ENCODE peak calls at places on chromosomes 3 and 15, in six cellular contexts. One of them, this sample, is unnamed.

GRCh38 chr3:158105124-158105709 is 1.0 kb downstream of the SHOX2 start:
- DNase-seq in left ventricle myocardium inferior: no peak
- DNase-seq in endothelial cell of umbilical vein: no peak
- DNase-seq in SK-N-SH: peak
- DNase-seq in colonic mucosa: no peak
- DNase-seq in Panc1: no peak
- DNase-seq in this sample: no peak

GRCh38 chr3:147237991-147238390 is 168.4 kb downstream of the ZIC4 start:
- DNase-seq in left ventricle myocardium inferior: no peak
- DNase-seq in endothelial cell of umbilical vein: no peak
- DNase-seq in colonic mucosa: no peak
- DNase-seq in SK-N-SH: no peak
- DNase-seq in Panc1: no peak
- DNase-seq in this sample: no peak

GRCh38 chr15:38876211-38876610 is 311.6 kb upstream of the RASGRP1 start:
- DNase-seq in left ventricle myocardium inferior: no peak
- DNase-seq in Panc1: no peak
- DNase-seq in endothelial cell of umbilical vein: no peak
- DNase-seq in SK-N-SH: no peak
- DNase-seq in colonic mucosa: no peak
- DNase-seq in this sample: no peak

GRCh38 chr3:194276768-194277546 is 74.2 kb downstream of the CPN2 start:
- DNase-seq in colonic mucosa: peak
- DNase-seq in left ventricle myocardium inferior: peak
- DNase-seq in Panc1: no peak
- DNase-seq in SK-N-SH: no peak
- DNase-seq in endothelial cell of umbilical vein: peak
- DNase-seq in this sample: no peak

GRCh38 chr3:158773166-158773565 is 28.7 kb upstream of the MFSD1 start:
- DNase-seq in Panc1: no peak
- DNase-seq in endothelial cell of umbilical vein: no peak
- DNase-seq in colonic mucosa: no peak
- DNase-seq in SK-N-SH: no peak
- DNase-seq in left ventricle myocardium inferior: no peak
- DNase-seq in this sample: no peak

GRCh38 chr3:63323766-63324165 is 45.7 kb downstream of the SYNPR start:
- DNase-seq in endothelial cell of umbilical vein: no peak
- DNase-seq in left ventricle myocardium inferior: no peak
- DNase-seq in colonic mucosa: no peak
- DNase-seq in Panc1: no peak
- DNase-seq in SK-N-SH: no peak
- DNase-seq in this sample: no peak

GRCh38 chr3:56851966-56852884 is 50.5 kb upstream of the ARHGEF3 start:
- DNase-seq in colonic mucosa: no peak
- DNase-seq in Panc1: no peak
- DNase-seq in left ventricle myocardium inferior: no peak
- DNase-seq in SK-N-SH: no peak
- DNase-seq in endothelial cell of umbilical vein: no peak
- DNase-seq in this sample: no peak

GRCh38 chr3:176075046-176075445 is 1122.2 kb downstream of the TBL1XR1 start:
- DNase-seq in colonic mucosa: no peak
- DNase-seq in Panc1: no peak
- DNase-seq in left ventricle myocardium inferior: no peak
- DNase-seq in endothelial cell of umbilical vein: no peak
- DNase-seq in SK-N-SH: no peak
- DNase-seq in this sample: no peak

GRCh38 chr3:108037770-108038169 is 53.1 kb downstream of the CD47 start:
- DNase-seq in colonic mucosa: no peak
- DNase-seq in endothelial cell of umbilical vein: no peak
- DNase-seq in SK-N-SH: no peak
- DNase-seq in Panc1: no peak
- DNase-seq in left ventricle myocardium inferior: no peak
- DNase-seq in this sample: no peak

GRCh38 chr3:1082024-1082633 is 10.7 kb upstream of the CNTN6 start:
- DNase-seq in endothelial cell of umbilical vein: peak
- DNase-seq in colonic mucosa: peak
- DNase-seq in left ventricle myocardium inferior: no peak
- DNase-seq in Panc1: no peak
- DNase-seq in SK-N-SH: peak
- DNase-seq in this sample: peak

GRCh38 chr3:16242177-16242576 is 22.6 kb downstream of the DPH3 start:
- DNase-seq in Panc1: no peak
- DNase-seq in colonic mucosa: no peak
- DNase-seq in SK-N-SH: no peak
- DNase-seq in endothelial cell of umbilical vein: no peak
- DNase-seq in left ventricle myocardium inferior: no peak
- DNase-seq in this sample: no peak

GRCh38 chr3:66554178-66554577 is 53.4 kb upstream of the LRIG1 start:
- DNase-seq in SK-N-SH: no peak
- DNase-seq in left ventricle myocardium inferior: no peak
- DNase-seq in Panc1: no peak
- DNase-seq in endothelial cell of umbilical vein: peak
- DNase-seq in colonic mucosa: no peak
- DNase-seq in this sample: no peak

GRCh38 chr15:31867536-31868442 is 162.5 kb upstream of the CHRNA7 start:
- DNase-seq in left ventricle myocardium inferior: peak
- DNase-seq in SK-N-SH: peak
- DNase-seq in colonic mucosa: peak
- DNase-seq in Panc1: no peak
- DNase-seq in endothelial cell of umbilical vein: peak
- DNase-seq in this sample: peak

GRCh38 chr3:140736863-140737460 is 59.1 kb downstream of the TRIM42 start:
- DNase-seq in SK-N-SH: peak
- DNase-seq in colonic mucosa: peak
- DNase-seq in left ventricle myocardium inferior: peak
- DNase-seq in Panc1: no peak
- DNase-seq in endothelial cell of umbilical vein: peak
- DNase-seq in this sample: no peak

GRCh38 chr3:126659915-126660886 is 5.3 kb upstream of the TXNRD3 start:
- DNase-seq in SK-N-SH: peak
- DNase-seq in endothelial cell of umbilical vein: no peak
- DNase-seq in left ventricle myocardium inferior: no peak
- DNase-seq in colonic mucosa: no peak
- DNase-seq in Panc1: no peak
- DNase-seq in this sample: no peak

GRCh38 chr3:187922704-187923393 is 177.6 kb upstream of the BCL6 start:
- DNase-seq in colonic mucosa: no peak
- DNase-seq in SK-N-SH: no peak
- DNase-seq in endothelial cell of umbilical vein: no peak
- DNase-seq in left ventricle myocardium inferior: no peak
- DNase-seq in Panc1: no peak
- DNase-seq in this sample: no peak

GRCh38 chr3:43455233-43455632 is 166.6 kb downstream of the ANO10 start:
- DNase-seq in left ventricle myocardium inferior: no peak
- DNase-seq in Panc1: peak
- DNase-seq in colonic mucosa: no peak
- DNase-seq in SK-N-SH: no peak
- DNase-seq in endothelial cell of umbilical vein: peak
- DNase-seq in this sample: no peak

GRCh38 chr3:29331830-29332637 is 51.2 kb downstream of the RBMS3 start:
- DNase-seq in Panc1: no peak
- DNase-seq in endothelial cell of umbilical vein: peak
- DNase-seq in SK-N-SH: no peak
- DNase-seq in left ventricle myocardium inferior: no peak
- DNase-seq in colonic mucosa: no peak
- DNase-seq in this sample: no peak

GRCh38 chr3:112463250-112463649 is 36.0 kb downstream of the BTLA start:
- DNase-seq in colonic mucosa: no peak
- DNase-seq in SK-N-SH: no peak
- DNase-seq in endothelial cell of umbilical vein: no peak
- DNase-seq in left ventricle myocardium inferior: no peak
- DNase-seq in Panc1: no peak
- DNase-seq in this sample: peak

GRCh38 chr15:92653836-92654524 is 1.6 kb downstream of the FAM174B start:
- DNase-seq in left ventricle myocardium inferior: no peak
- DNase-seq in endothelial cell of umbilical vein: peak
- DNase-seq in colonic mucosa: peak
- DNase-seq in Panc1: no peak
- DNase-seq in SK-N-SH: peak
- DNase-seq in this sample: no peak

GRCh38 chr15:92656089-92656488 is 514 bp upstream of the FAM174B start:
- DNase-seq in colonic mucosa: no peak
- DNase-seq in SK-N-SH: no peak
- DNase-seq in endothelial cell of umbilical vein: no peak
- DNase-seq in Panc1: no peak
- DNase-seq in left ventricle myocardium inferior: no peak
- DNase-seq in this sample: no peak

GRCh38 chr15:92655178-92655995 is at the start of gene FAM174B:
- DNase-seq in left ventricle myocardium inferior: peak
- DNase-seq in endothelial cell of umbilical vein: peak
- DNase-seq in Panc1: no peak
- DNase-seq in SK-N-SH: peak
- DNase-seq in colonic mucosa: peak
- DNase-seq in this sample: no peak

GRCh38 chr15:92653366-92653765 is 2.2 kb downstream of the FAM174B start:
- DNase-seq in colonic mucosa: peak
- DNase-seq in Panc1: no peak
- DNase-seq in left ventricle myocardium inferior: no peak
- DNase-seq in endothelial cell of umbilical vein: no peak
- DNase-seq in SK-N-SH: no peak
- DNase-seq in this sample: no peak

DNA sequence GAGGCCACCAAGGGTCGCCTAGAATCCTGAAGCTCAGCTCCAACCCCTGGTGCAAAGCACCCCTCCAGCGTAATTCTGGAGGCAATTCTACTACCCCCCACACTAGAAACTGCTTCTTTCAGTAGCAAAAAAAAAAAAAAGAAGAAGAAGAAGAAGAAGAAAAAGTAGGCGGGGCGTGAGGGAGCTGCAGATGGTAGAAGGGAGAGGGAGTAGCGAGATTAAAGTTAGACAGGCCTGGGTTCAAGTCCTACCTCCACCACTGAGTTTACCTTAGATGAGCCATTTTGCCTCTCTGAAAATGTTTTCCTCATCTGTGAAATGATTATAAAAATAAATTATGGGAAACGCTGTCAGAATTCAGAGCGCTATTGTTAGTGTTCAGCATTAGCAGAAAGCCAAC is 913 bp downstream of the FAM174B start:
- DNase-seq in SK-N-SH: no peak
- DNase-seq in Panc1: no peak
- DNase-seq in endothelial cell of umbilical vein: peak
- DNase-seq in left ventricle myocardium inferior: no peak
- DNase-seq in colonic mucosa: no peak
- DNase-seq in this sample: no peak
- H3K4me3 ChIP-seq in SK-N-SH: no peak
- H3K4me3 ChIP-seq in Panc1: peak
- H3K4me3 ChIP-seq in endothelial cell of umbilical vein: peak
- H3K4me3 ChIP-seq in left ventricle myocardium inferior: peak
- H3K4me3 ChIP-seq in colonic mucosa: peak
- H3K4me3 ChIP-seq in this sample: peak

DNA sequence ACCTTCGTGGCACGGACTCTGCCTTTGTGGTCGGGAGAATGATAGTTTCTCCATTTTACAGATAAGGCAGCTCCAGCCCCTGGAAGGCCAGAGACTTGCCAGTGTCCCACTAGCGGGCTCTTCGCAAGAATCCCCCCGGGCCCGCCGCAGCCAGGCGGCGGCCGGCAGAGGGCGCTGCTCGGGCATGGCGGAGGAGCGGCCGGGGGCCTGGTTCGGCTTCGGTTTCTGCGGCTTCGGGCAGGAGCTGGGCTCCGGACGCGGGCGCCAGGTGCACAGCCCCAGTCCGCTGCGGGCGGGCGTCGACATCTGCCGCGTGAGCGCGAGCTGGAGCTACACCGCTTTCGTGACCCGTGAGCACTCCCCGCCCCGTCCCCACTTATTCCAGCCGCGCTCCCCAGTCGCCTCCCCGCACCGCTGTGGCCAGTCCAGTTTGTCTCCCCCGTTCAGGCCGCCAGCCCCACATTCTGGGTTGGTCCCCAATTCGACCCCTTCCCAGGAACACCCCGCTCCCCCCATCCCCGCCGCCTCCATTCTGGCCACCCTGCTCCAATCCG is 1.9 kb downstream of the RCCD1 start:
- DNase-seq in colonic mucosa: peak
- DNase-seq in SK-N-SH: peak
- DNase-seq in left ventricle myocardium inferior: peak
- DNase-seq in endothelial cell of umbilical vein: peak
- DNase-seq in Panc1: no peak
- DNase-seq in this sample: no peak
- TF ChIP-seq CTCF in colonic mucosa: peak
- TF ChIP-seq CTCF in SK-N-SH: peak
- TF ChIP-seq CTCF in left ventricle myocardium inferior: peak
- TF ChIP-seq CTCF in endothelial cell of umbilical vein: peak
- TF ChIP-seq CTCF in Panc1: peak
- TF ChIP-seq CTCF in this sample: peak

DNA sequence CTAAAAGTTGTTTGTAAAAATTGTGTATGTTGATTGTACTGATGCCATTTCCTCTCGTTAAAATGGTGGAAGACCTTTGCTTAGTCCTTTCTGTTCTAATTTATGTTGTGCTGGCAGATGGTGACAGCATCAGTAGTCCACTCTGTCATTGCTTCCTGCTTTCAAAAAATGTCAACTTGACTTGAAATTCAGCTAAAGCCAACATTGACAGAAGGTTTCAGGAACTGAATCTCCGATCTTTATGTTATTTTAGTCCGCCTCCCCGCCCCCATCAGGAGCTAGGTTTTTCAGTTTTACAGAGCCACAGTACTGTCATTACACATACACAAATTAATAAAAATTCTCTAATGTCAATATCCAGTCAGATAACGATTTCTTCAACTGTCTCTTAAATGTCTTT is 1.5 kb downstream of the CEP63 start:
- DNase-seq in Panc1: no peak
- DNase-seq in left ventricle myocardium inferior: no peak
- DNase-seq in endothelial cell of umbilical vein: no peak
- DNase-seq in SK-N-SH: peak
- DNase-seq in colonic mucosa: no peak
- DNase-seq in this sample: peak
- H3K4me3 ChIP-seq in Panc1: peak
- H3K4me3 ChIP-seq in left ventricle myocardium inferior: peak
- H3K4me3 ChIP-seq in endothelial cell of umbilical vein: no peak
- H3K4me3 ChIP-seq in SK-N-SH: peak
- H3K4me3 ChIP-seq in colonic mucosa: no peak
- H3K4me3 ChIP-seq in this sample: peak

DNA sequence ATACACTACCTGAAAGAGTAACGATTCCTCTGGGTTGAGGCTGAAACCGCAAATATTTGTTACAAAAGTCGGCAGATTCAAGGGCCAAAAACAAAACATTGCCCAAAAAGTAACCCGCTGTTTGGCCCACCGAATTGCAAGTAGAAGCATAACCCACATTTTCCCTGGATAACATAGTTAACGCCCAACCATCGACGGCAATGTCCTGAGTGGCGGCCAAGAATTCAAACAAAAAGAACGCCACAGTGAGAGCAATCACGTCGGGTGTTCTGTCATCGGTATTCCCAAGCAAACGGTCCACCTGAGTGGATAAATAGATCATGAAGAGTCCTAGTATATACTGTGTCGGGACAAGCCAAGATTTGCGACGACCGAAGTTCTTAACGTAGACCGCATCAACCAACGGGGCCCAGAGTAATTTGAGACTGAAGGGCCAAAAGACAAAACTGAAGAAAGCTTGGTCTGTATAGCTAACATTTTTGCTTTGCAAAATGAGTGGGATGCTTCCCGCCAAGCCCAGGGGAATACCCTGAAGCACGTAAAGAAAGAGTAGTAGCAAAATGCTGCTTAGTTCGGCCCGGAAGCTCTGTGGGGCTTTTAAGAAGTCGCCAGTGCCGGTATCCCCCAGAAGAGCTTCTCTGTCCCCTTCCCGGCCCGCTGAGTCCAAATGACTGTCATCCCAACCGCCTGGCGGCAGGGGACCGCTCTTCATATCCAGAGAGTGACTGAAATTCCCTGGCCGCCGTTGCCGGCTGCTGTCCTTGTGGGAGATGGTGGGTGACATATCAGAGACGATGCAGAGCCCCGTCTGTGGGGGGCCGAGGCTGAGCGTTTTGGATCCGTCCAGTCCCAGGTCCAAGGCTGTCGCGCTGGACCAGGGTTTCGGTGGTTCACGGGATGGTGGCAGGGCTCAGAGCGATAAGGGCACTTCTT is 747 bp downstream of the SLC33A1 start:
- DNase-seq in colonic mucosa: peak
- DNase-seq in endothelial cell of umbilical vein: no peak
- DNase-seq in Panc1: no peak
- DNase-seq in SK-N-SH: no peak
- DNase-seq in left ventricle myocardium inferior: peak
- DNase-seq in this sample: no peak
- TF ChIP-seq CTCF in colonic mucosa: no peak
- TF ChIP-seq CTCF in endothelial cell of umbilical vein: no peak
- TF ChIP-seq CTCF in Panc1: no peak
- TF ChIP-seq CTCF in SK-N-SH: no peak
- TF ChIP-seq CTCF in left ventricle myocardium inferior: peak
- TF ChIP-seq CTCF in this sample: no peak